ENCODE peak calls at places on chromosome 2, in six cellular contexts. T is foreskin fibroblast, Q is mucosa of descending colon, C is uterus, Z is tibial artery, E is PC-9. S is an unnamed sample.
A peak's percentile ranks its signal among the peaks of the same experiment; 100 is the strongest.

GRCh38 chr2:150143087-150143536 is 344.4 kb downstream of the RND3 start:
- DNase-seq in T (peak; percentile 64), Q (no peak), C (no peak), Z (no peak), E (peak; percentile 22), S (no peak)

GRCh38 chr2:10322481-10322880 is 19.8 kb downstream of the HPCAL1 start:
- DNase-seq in T (no peak), Q (no peak), C (no peak), Z (no peak), E (no peak), S (no peak)

GRCh38 chr2:106970471-106971261 is 84.7 kb upstream of the ST6GAL2 start:
- DNase-seq in T (peak; percentile 82), Q (no peak), C (no peak), Z (no peak), E (no peak), S (no peak)

GRCh38 chr2:156800781-156801366 is 364.7 kb downstream of the GPD2 start:
- DNase-seq in T (no peak), Q (no peak), C (no peak), Z (no peak), E (no peak), S (no peak)

GRCh38 chr2:119126650-119127049 is 31.9 kb downstream of the C1QL2 start:
- DNase-seq in T (peak; percentile 31), Q (peak; percentile 60), C (no peak), Z (no peak), E (peak; percentile 7), S (no peak)

GRCh38 chr2:186422226-186422625 is 63.8 kb upstream of the ZC3H15 start:
- DNase-seq in T (peak; percentile 91), Q (no peak), C (peak; percentile 39), Z (peak; percentile 63), E (no peak), S (peak; percentile 38)

GRCh38 chr2:120565929-120566328 is 169.7 kb upstream of the GLI2 start:
- DNase-seq in T (no peak), Q (no peak), C (no peak), Z (no peak), E (no peak), S (no peak)

GRCh38 chr2:136522724-136523123 is 242.6 kb upstream of the THSD7B start:
- DNase-seq in T (no peak), Q (no peak), C (no peak), Z (no peak), E (no peak), S (no peak)

GRCh38 chr2:129888461-129888860 is 91.0 kb upstream of the RAB6C start:
- DNase-seq in T (no peak), Q (no peak), C (no peak), Z (no peak), E (no peak), S (no peak)

GRCh38 chr2:64141711-64142405 is 2.4 kb downstream of the PELI1 start:
- DNase-seq in T (peak; percentile 45), Q (no peak), C (no peak), Z (no peak), E (no peak), S (no peak)

GRCh38 chr2:221972813-221973478 is 325.9 kb downstream of the PAX3 start:
- DNase-seq in T (no peak), Q (no peak), C (no peak), Z (no peak), E (no peak), S (no peak)

GRCh38 chr2:51085679-51086078 is 53.7 kb upstream of the NRXN1 start:
- DNase-seq in T (no peak), Q (no peak), C (no peak), Z (no peak), E (no peak), S (no peak)

GRCh38 chr2:210458395-210458794 is 18.2 kb downstream of the LANCL1 start:
- DNase-seq in T (no peak), Q (no peak), C (no peak), Z (no peak), E (no peak), S (no peak)

GRCh38 chr2:37671013-37671815 is at the start of gene CDC42EP3:
- DNase-seq in T (peak; percentile 79), Q (peak; percentile 78), C (peak; percentile 71), Z (peak; percentile 35), E (peak; percentile 74), S (no peak)

GRCh38 chr2:134459706-134460406 is 206.0 kb downstream of the MGAT5 start:
- DNase-seq in T (no peak), Q (no peak), C (no peak), Z (no peak), E (no peak), S (no peak)

GRCh38 chr2:105329561-105330495 is at the start of gene TGFBRAP1:
- DNase-seq in T (peak; percentile 81), Q (peak; percentile 55), C (peak; percentile 48), Z (peak; percentile 21), E (peak; percentile 55), S (no peak)

GRCh38 chr2:71482055-71482454 is 28.7 kb downstream of the DYSF start:
- DNase-seq in T (no peak), Q (no peak), C (no peak), Z (no peak), E (no peak), S (no peak)
- TF ChIP-seq CTCF in T (no peak), Q (no peak), C (no peak), Z (no peak), E (no peak), S (peak; percentile 31)

GRCh38 chr2:27713201-27713600 is 49.5 kb downstream of the SLC4A1AP start:
- DNase-seq in T (no peak), Q (no peak), C (no peak), Z (no peak), E (no peak), S (no peak)
- H3K4me3 ChIP-seq in T (no peak overlapping the region), Q (no peak overlapping the region), C (no peak overlapping the region), Z (no peak overlapping the region), E (no peak overlapping the region), S (no peak overlapping the region)

DNA sequence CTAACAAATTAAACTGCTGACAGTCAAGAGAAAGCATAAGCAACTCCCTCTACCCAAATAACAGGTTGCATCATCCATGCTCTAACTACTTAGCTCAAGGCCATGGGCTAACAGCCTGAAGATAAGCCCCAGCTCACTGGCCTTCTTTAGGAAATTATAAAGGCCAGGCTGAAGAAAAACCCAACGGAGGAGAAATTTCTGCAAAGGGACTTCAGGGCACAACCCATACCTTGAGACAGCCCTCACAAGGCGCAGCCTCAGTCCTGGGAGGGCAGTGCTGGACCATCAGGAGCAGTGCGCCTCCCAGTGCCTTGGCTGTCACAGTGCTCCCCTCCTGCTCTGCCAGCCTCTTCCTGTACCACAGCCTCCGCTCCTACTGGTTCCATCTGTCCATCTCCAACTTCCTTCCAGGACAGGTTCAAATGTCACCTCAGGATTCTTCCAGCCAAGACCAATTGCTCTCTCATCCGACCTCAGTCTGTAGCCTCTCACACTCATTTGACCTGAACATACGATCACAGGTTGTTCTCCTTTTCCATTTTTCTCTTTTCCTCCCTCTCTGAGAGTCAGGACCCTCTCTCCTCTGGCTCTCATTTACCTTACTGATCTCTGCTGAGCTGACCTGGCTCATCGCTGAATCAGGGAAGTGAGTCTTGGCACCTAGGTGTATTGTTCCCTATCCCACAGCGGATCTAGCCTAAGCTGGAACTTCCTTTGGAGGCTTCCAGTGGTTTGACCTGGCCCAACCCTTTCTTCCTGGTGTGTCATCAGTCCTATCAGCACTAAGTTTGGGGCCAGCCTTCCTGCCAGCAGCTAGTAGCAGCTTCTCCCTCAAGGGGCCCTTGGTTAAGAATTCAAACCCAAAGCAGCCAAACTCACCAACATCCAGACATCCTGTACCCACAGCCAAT is 1.9 kb downstream of the MCFD2 start:
- DNase-seq in T (peak; percentile 80), Q (no peak), C (no peak), Z (no peak), E (peak; percentile 70), S (no peak)
- TF ChIP-seq CTCF in T (no peak), Q (no peak), C (no peak), Z (no peak), E (peak; percentile 28), S (no peak)

GRCh38 chr2:172788871-172789270 is 53.2 kb downstream of the RAPGEF4 start:
- DNase-seq in T (no peak), Q (no peak), C (no peak), Z (no peak), E (no peak), S (no peak)

GRCh38 chr2:172777431-172777830 is 41.8 kb downstream of the RAPGEF4 start:
- DNase-seq in T (no peak), Q (no peak), C (no peak), Z (no peak), E (no peak), S (no peak)

GRCh38 chr2:172782506-172783090 is 47.0 kb downstream of the RAPGEF4 start:
- DNase-seq in T (peak; percentile 51), Q (no peak), C (no peak), Z (no peak), E (no peak), S (no peak)

DNA sequence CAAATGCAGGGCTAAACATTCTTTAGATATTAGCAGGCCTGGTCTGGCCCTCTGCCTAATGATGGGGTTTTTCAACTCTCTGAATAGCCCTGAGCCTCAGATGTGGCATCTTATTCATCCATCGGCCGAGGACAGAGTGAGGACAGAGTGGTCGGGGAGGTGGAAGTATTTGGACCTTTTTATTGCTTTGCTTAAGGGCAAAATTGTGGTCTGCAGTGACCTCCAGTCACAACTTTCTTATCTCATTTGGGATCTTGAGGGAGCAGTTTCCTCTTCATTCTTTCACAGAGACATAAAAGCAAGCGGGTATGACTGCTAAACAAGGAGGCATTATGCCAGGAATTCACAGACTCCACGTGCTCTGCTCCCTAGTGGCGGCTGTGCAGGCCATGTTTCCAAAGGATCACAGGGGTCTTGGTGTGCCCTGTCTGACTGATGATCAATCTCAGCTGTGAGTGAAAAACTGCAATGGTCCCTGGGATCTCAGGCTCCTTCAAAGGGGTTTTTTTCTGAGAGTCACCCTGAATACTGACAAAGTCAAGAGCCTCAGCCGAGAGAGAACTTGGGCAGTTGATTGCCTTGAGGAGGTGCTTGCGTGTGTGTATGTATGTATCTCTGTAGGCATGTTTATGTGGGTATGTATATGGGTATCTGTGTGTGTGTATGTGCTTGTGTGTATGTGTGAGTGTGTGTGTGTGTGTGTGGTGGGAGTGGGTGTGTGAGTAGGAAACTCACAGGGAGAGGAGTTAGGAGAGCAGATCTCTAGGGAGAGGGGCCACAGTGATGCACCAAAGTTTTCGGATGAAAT is 47.6 kb downstream of the RAPGEF4 start:
- DNase-seq in T (peak; percentile 95), Q (peak; percentile 2), C (no peak), Z (no peak), E (peak; percentile 95), S (peak; percentile 92)
- H3K4me3 ChIP-seq in T (no peak overlapping the region), Q (no peak overlapping the region), C (no peak overlapping the region), Z (no peak overlapping the region), E (no peak overlapping the region), S (no peak overlapping the region)

DNA sequence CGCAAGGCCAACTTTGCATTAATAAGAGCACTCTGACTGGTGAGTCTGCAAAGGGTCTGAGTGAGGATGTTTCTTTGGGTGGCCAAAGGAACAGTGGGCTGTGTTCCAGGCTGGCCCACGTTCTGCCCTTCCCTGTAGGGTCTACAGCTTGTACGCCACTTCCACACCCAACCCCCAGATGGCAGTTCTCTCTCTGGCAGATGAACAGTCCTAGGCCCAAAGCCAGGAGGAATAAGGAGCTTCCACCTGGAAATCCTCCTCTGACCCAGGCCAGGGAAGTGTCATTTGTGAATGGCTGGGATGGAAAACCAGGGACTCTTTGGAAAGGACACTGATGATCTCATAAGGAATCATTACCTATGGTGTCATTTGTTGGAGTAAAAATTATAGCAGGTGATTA is 6.6 kb downstream of the OTOF start:
- DNase-seq in T (no peak), Q (no peak), C (no peak), Z (no peak), E (no peak), S (no peak)
- TF ChIP-seq CTCF in T (no peak), Q (no peak), C (no peak), Z (no peak), E (no peak), S (no peak)

S was measured in AG04449.